ENCODE peak calls at places on chromosomes 1 and 21, in six cellular contexts. F is endothelial cell of umbilical vein, U is adrenal gland, T is HCT116, Z is transverse colon, Y is Peyer's patch. B is an unnamed sample. For H3K36me3, the result is how much of the 10 kb centered on the place peaks cover.

GRCh38 chr1:47023268-47024137 is at the start of gene CYP4X1:
- DNase-seq in F (peak), U (no peak), T (no peak), Z (peak), Y (no peak), B (no peak)

GRCh38 chr21:44742418-44743153 is 31.2 kb upstream of the TSPEAR start:
- DNase-seq in F (peak), U (no peak), T (no peak), Z (no peak), Y (peak), B (no peak)

GRCh38 chr1:32818804-32819541 is 1.5 kb downstream of the S100PBP start:
- DNase-seq in F (no peak), U (no peak), T (no peak), Z (peak), Y (peak), B (no peak)

GRCh38 chr1:59703226-59703917 is 111.4 kb upstream of the HOOK1 start:
- DNase-seq in F (peak), U (no peak), T (no peak), Z (no peak), Y (no peak), B (no peak)

GRCh38 chr1:43206721-43207228 is 34.6 kb downstream of the CFAP57 start:
- DNase-seq in F (no peak), U (peak), T (peak), Z (no peak), Y (no peak), B (no peak)

GRCh38 chr1:6418668-6419396 is 887 bp downstream of the HES2 start:
- DNase-seq in F (no peak), U (no peak), T (no peak), Z (peak), Y (no peak), B (no peak)

GRCh38 chr1:14071581-14071980 is 371.6 kb downstream of the PRDM2 start:
- DNase-seq in F (no peak), U (no peak), T (no peak), Z (no peak), Y (no peak), B (no peak)

GRCh38 chr1:243725075-243725474 is 125.0 kb downstream of the AKT3 start:
- DNase-seq in F (no peak), U (no peak), T (no peak), Z (no peak), Y (no peak), B (no peak)

GRCh38 chr1:176110203-176110602 is 96.9 kb downstream of the COP1 start:
- DNase-seq in F (no peak), U (no peak), T (no peak), Z (no peak), Y (no peak), B (no peak)

GRCh38 chr1:25641931-25642611 is 25.5 kb downstream of the MAN1C1 start:
- DNase-seq in F (peak), U (peak), T (no peak), Z (no peak), Y (no peak), B (peak)

GRCh38 chr21:34609244-34609950 is 5.5 kb downstream of the RCAN1 start:
- DNase-seq in F (no peak), U (no peak), T (no peak), Z (no peak), Y (no peak), B (no peak)

GRCh38 chr1:47477595-47478080 is 39.8 kb downstream of the FOXD2 start:
- DNase-seq in F (no peak), U (no peak), T (no peak), Z (peak), Y (peak), B (peak)

GRCh38 chr1:4928186-4928585 is 273.8 kb downstream of the AJAP1 start:
- DNase-seq in F (no peak), U (no peak), T (no peak), Z (no peak), Y (no peak), B (no peak)

GRCh38 chr1:162276493-162276892 is 100.2 kb downstream of the SPATA46 start:
- DNase-seq in F (peak), U (no peak), T (peak), Z (no peak), Y (no peak), B (no peak)

GRCh38 chr1:157523774-157524501 is 28.4 kb downstream of the FCRL5 start:
- DNase-seq in F (no peak), U (no peak), T (no peak), Z (peak), Y (peak), B (no peak)

GRCh38 chr1:37051386-37051785 is 17.1 kb upstream of the GRIK3 start:
- DNase-seq in F (no peak), U (no peak), T (no peak), Z (no peak), Y (no peak), B (no peak)

GRCh38 chr1:201025571-201026002 is 2.1 kb upstream of the KIF21B start:
- DNase-seq in F (peak), U (no peak), T (no peak), Z (no peak), Y (no peak), B (no peak)
- TF ChIP-seq CTCF in F (peak), U (no peak), T (peak), Z (no peak), Y (no peak), B (peak)

DNA sequence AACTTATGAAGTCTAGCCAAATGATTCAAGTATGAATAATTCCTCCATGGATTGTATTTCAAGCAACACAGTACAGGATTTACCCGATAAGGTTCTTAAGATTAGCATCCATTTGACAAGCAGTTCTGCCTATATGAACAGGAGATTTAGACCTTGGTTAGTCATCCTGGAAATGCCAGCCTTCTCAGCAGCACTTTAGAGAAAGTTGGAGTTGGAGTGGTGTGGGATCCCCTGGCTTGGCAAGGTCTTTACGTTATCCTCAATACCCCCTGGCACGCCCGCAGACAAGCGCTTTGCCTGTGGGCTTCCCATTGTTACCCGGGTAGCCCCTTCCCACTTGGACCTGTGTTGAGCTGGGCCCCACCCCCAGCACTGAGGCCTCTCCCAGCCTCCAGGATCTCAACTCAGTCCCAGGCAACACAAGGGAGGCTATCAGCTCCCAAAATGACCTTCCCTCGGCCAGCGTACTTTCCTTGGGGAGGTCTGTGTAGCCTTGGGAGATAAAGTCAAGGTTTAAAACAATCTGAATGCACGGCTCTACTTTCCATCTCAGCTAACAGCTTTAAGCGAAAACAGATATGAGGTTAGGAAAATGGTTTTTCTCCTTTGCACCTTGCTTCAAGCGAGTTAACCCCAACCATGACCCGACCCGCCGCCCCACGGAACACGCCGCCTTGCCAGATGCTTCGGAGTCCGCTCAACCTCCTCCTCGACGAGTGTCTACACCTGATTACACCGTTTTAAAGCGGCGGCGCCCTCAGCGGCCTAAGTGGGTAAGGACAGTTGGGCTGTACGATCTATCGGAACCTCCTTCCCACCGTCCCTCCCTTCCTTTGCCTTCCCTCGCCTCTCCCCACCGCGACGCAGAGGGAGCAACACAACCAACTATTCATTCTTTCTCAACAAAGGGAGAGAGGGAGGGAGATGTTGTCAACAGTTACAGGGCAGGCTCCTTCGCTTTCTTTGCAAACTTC is 1.2 kb downstream of the BCAR3 start:
- DNase-seq in F (peak), U (peak), T (peak), Z (peak), Y (peak), B (peak)
- TF ChIP-seq POLR2A in F (peak), U (no peak), T (no peak), Z (peak), Y (no peak), B (no peak)

GRCh38 chr1:115727706-115728249 is 40.7 kb downstream of the CASQ2 start:
- DNase-seq in F (no peak), U (peak), T (no peak), Z (peak), Y (peak), B (peak)
- H3K36me3 ChIP-seq in F (under half), U (under half), T (under half), Z (under half), Y (under half), B (under half)

DNA sequence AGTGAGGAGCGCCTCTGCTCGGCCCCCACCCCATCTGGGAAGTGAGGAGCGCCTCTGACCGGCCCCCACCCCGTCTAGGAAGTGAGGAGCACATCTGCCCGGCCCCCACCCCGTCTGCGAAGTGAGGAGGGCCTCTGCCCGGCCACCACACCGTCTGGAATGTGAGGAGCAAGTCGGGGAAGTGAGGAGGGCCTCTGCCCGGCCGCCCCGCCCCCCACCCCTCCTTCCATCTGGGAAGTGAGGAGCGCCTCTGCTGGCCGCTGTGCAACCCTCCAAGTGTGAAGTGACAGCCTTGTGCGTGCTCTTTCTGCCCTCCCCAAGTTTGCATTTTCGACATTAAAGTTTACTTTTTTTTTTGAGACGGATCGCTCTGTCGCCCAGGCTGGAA is 5.1 kb upstream of the ZZZ3 start:
- DNase-seq in F (no peak), U (peak), T (peak), Z (no peak), Y (no peak), B (no peak)
- TF ChIP-seq CTCF in F (peak), U (peak), T (peak), Z (no peak), Y (peak), B (peak)

DNA sequence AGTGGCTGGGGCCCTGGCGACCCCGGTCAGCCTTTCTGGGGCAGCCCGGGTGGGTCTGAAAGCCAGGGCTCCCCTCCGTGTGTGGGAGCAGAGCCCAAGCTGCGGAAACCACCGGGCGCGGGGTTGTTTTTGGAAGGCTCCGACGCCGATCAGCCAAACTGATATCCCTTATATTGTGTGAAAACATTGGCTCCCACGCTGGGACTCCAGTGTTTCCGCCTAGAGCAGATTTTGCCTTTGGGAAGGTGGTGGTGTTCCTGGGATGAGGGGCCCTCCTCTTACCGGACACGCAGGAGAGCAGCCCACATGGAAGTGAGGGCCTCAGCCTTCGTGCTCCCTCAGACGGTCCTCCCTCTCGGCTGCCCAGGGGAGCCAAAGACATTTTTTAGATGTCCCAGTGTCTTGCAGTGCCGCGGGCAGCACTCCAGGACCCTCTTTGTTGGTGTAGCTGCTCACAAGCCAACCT is 54.3 kb downstream of the NGF start:
- DNase-seq in F (no peak), U (no peak), T (no peak), Z (no peak), Y (no peak), B (no peak)
- TF ChIP-seq POLR2A in F (no peak), U (no peak), T (no peak), Z (no peak), Y (no peak), B (no peak)

DNA sequence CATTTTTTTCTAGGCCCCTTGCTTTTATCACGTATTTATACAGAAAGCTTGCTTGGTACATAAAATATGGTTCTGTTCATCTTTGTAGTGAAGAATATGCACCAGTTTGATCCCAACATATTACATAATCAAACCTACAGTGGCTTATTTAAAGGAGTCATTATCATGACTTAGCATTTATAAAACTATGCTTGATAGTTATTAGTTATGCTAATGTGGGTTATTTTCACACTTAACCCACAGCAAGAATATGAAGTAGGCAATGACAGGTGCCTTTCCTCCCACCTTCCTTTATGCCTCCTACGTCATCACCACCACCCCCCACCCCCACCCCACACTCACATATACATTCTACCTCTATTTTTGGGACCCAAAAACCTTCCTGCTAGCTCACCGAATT is 19.8 kb downstream of the CAP1 start:
- DNase-seq in F (no peak), U (no peak), T (no peak), Z (no peak), Y (no peak), B (no peak)
- H3K36me3 ChIP-seq in F (under half), U (half or more), T (under half), Z (under half), Y (under half), B (under half)

B was measured in right lobe of liver.